ENCODE peak calls at places on chromosomes 12 and 14, in ten cellular contexts. V is natural killer cell, T is AG09309, P is hepatocyte, H is esophagus squamous epithelium, F is RWPE2, M is mucosa of descending colon, K is astrocyte of the spinal cord, X is A549, G is fibroblast of pulmonary artery. I is an unnamed sample.
A peak's percentile ranks its signal among the peaks of the same experiment; 100 is the strongest.

GRCh38 chr12:15216036-15216889 is 5.0 kb downstream of the RERG start:
- DNase-seq in P (no peak), F (no peak), X (no peak), T (no peak), G (no peak), K (no peak), H (no peak), V (no peak), M (no peak), I (no peak)

GRCh38 chr12:13343380-13343779 is 146.9 kb downstream of the EMP1 start:
- DNase-seq in T (no peak), K (no peak), X (no peak), H (no peak), G (no peak), P (no peak), F (no peak), V (no peak), M (no peak), I (no peak)

GRCh38 chr14:96824283-96824682 is 27.1 kb downstream of the VRK1 start:
- DNase-seq in T (peak; percentile 10), F (no peak), K (peak; percentile 50), H (no peak), M (no peak), G (peak; percentile 69), P (no peak), X (no peak), V (no peak), I (peak; percentile 22)

GRCh38 chr12:25323774-25324086 is 73.0 kb upstream of the KRAS start:
- DNase-seq in H (no peak), X (no peak), G (no peak), V (no peak), K (no peak), M (no peak), P (no peak), T (no peak), F (no peak), I (no peak)

GRCh38 chr14:102086346-102086971 is 385 bp downstream of the HSP90AA1 start:
- DNase-seq in H (no peak), T (no peak), G (peak; percentile 63), F (no peak), M (peak; percentile 57), K (peak; percentile 60), V (peak; percentile 70), P (peak; percentile 79), X (no peak), I (no peak)

GRCh38 chr14:52069617-52070431 is 965 bp upstream of the NID2 start:
- DNase-seq in G (peak; percentile 56), H (no peak), M (no peak), F (no peak), V (peak; percentile 21), P (peak; percentile 31), T (no peak), K (peak; percentile 83), X (no peak), I (no peak)

GRCh38 chr12:98416845-98417244 is 98.5 kb upstream of the TMPO start:
- DNase-seq in X (peak; percentile 40), P (no peak), G (peak; percentile 84), V (no peak), H (no peak), F (no peak), M (no peak), T (no peak), K (peak; percentile 44), I (no peak)

GRCh38 chr12:123238961-123239360 is 5.7 kb downstream of the MTRFR start:
- DNase-seq in P (no peak), H (no peak), K (no peak), V (no peak), X (no peak), G (no peak), T (no peak), F (no peak), M (no peak), I (no peak)

GRCh38 chr12:112183141-112183581 is 57.8 kb downstream of the TRAFD1 start:
- DNase-seq in P (no peak), T (peak; percentile 2), X (no peak), G (peak; percentile 76), F (no peak), K (peak; percentile 39), H (no peak), V (no peak), M (no peak), I (no peak)

GRCh38 chr12:43318002-43318401 is 234.0 kb downstream of the ADAMTS20 start:
- DNase-seq in T (no peak), M (no peak), V (no peak), H (no peak), K (no peak), G (no peak), X (no peak), P (no peak), F (no peak), I (no peak)

GRCh38 chr12:80551897-80552296 is 107.9 kb downstream of the PTPRQ start:
- DNase-seq in V (no peak), H (no peak), K (peak; percentile 98), T (peak; percentile 87), G (peak; percentile 94), P (peak; percentile 52), X (peak; percentile 4), F (peak; percentile 37), M (peak; percentile 5), I (peak; percentile 74)

GRCh38 chr12:107475900-107476299 is 209.7 kb upstream of the PWP1 start:
- DNase-seq in M (no peak), X (no peak), G (no peak), P (no peak), T (no peak), F (no peak), V (no peak), K (no peak), H (no peak), I (no peak)

GRCh38 chr12:85821759-85822158 is 14.4 kb downstream of the RASSF9 start:
- DNase-seq in T (no peak), P (no peak), G (no peak), F (no peak), K (peak; percentile 33), M (no peak), V (no peak), X (no peak), H (no peak), I (no peak)

GRCh38 chr12:90770861-90771260 is 184.1 kb downstream of the CCER1 start:
- DNase-seq in G (peak; percentile 23), T (no peak), X (no peak), P (no peak), F (no peak), H (no peak), V (no peak), M (no peak), K (no peak), I (no peak)

GRCh38 chr12:123288751-123289346 is 17.2 kb upstream of the CDK2AP1 start:
- DNase-seq in K (no peak), X (no peak), P (no peak), T (no peak), M (no peak), G (no peak), V (no peak), H (no peak), F (no peak), I (no peak)

GRCh38 chr12:38101753-38102152 is 214.8 kb upstream of the ALG10B start:
- DNase-seq in H (no peak), G (no peak), V (no peak), F (no peak), T (no peak), P (no peak), K (no peak), M (no peak), X (no peak), I (no peak)
- TF ChIP-seq CTCF in H (no peak), G (no peak), V (no peak), F (no peak), T (no peak), P (no peak), K (no peak), M (no peak), X (no peak), I (no peak)

GRCh38 chr12:6845395-6845794 is 4.7 kb downstream of the GNB3 start:
- DNase-seq in P (no peak), X (no peak), T (no peak), K (no peak), G (no peak), M (no peak), F (no peak), V (no peak), H (no peak), I (no peak)

GRCh38 chr12:6840428-6841138 is at the start of gene GNB3:
- DNase-seq in G (no peak), F (no peak), M (no peak), K (no peak), X (no peak), H (no peak), V (no peak), T (no peak), P (no peak), I (no peak)

GRCh38 chr12:6841139-6841515 is 402 bp downstream of the GNB3 start:
- DNase-seq in G (no peak), K (no peak), T (no peak), P (no peak), H (no peak), V (no peak), M (no peak), X (no peak), F (no peak), I (no peak)

GRCh38 chr12:6842075-6842474 is 1.4 kb downstream of the GNB3 start:
- DNase-seq in X (no peak), F (no peak), P (no peak), V (no peak), M (no peak), K (no peak), H (no peak), G (no peak), T (no peak), I (no peak)

GRCh38 chr12:6843118-6843902 is 2.6 kb downstream of the GNB3 start:
- DNase-seq in H (no peak), X (no peak), T (no peak), V (no peak), P (no peak), G (no peak), K (no peak), F (no peak), M (no peak), I (no peak)
- TF ChIP-seq CTCF in H (no peak), X (no peak), T (no peak), V (no peak), P (no peak), G (no peak), K (no peak), F (no peak), M (no peak), I (no peak)

GRCh38 chr12:124722871-124723270 is 140.8 kb downstream of the SCARB1 start:
- DNase-seq in K (no peak), T (no peak), P (no peak), V (no peak), M (no peak), H (no peak), X (no peak), F (no peak), G (no peak), I (no peak)
- TF ChIP-seq CTCF in K (no peak), T (no peak), P (no peak), V (no peak), M (no peak), H (no peak), X (no peak), F (no peak), G (no peak), I (no peak)

DNA sequence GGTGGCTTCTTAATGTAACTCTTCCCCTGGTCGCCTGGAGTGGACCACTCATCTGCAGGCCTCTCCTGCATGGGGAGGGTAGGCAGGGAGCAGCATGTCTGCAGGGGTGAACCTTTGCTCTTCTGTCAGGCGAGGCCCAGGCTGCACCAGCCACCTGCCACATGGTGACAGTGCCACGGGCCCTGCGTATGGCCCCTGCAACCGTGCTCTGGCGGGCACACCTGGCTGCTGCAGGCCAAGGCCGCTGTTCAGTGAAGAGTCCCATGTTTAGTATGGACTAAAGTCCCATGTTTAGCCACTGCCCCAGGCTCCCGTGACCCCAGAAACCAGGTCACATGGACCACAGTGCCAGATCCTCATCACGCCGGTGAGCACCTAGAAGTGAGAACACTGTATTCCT is 187.0 kb downstream of the ADGRD1 start:
- DNase-seq in F (no peak), M (no peak), X (no peak), H (no peak), P (no peak), K (no peak), T (no peak), G (no peak), V (no peak), I (no peak)
- TF ChIP-seq CTCF in F (no peak), M (no peak), X (no peak), H (no peak), P (no peak), K (no peak), T (no peak), G (no peak), V (no peak), I (no peak)